ENCODE peak calls at places on chromosomes 2 and 18, in eight cellular contexts. J is prostate gland, G is breast epithelium, R is Panc1, T is HL-60, Z is endothelial cell of umbilical vein, E is suprapubic skin, M is HCT116. X is an unnamed sample.

GRCh38 chr2:219954331-219954730 is 326.9 kb downstream of the SLC4A3 start:
- DNase-seq in T (no peak), M (no peak), G (no peak), R (no peak), J (no peak), Z (no peak), E (no peak), X (no peak)

GRCh38 chr2:121400206-121400605 is 115.2 kb upstream of the TFCP2L1 start:
- DNase-seq in T (no peak), E (no peak), J (no peak), Z (no peak), R (no peak), G (no peak), M (no peak), X (no peak)

GRCh38 chr2:68379184-68379708 is 14.2 kb downstream of the PLEK start:
- DNase-seq in M (no peak), J (no peak), Z (no peak), E (no peak), T (no peak), G (no peak), R (no peak), X (no peak)

GRCh38 chr18:6920099-6920955 is 190.8 kb downstream of the ARHGAP28 start:
- DNase-seq in Z (peak; percentile 64), R (peak; percentile 38), T (peak; percentile 2), E (no peak), J (peak; percentile 73), G (no peak), M (no peak), X (peak; percentile 48)

GRCh38 chr2:238865744-238866355 is 18.0 kb downstream of the TWIST2 start:
- DNase-seq in T (no peak), E (peak; percentile 59), R (no peak), Z (no peak), M (no peak), G (no peak), J (no peak), X (no peak)

GRCh38 chr18:22556271-22556990 is 138.7 kb upstream of the CTAGE1 start:
- DNase-seq in G (no peak), Z (peak; percentile 74), T (no peak), M (no peak), E (no peak), J (no peak), R (no peak), X (no peak)

GRCh38 chr2:192026064-192026715 is 168.5 kb downstream of the TMEFF2 start:
- DNase-seq in Z (no peak), T (no peak), G (no peak), M (no peak), J (no peak), E (no peak), R (no peak), X (no peak)

GRCh38 chr2:85266424-85267041 is 61.3 kb downstream of the TGOLN2 start:
- DNase-seq in T (peak; percentile 35), J (peak; percentile 33), G (no peak), R (peak; percentile 41), Z (peak; percentile 25), M (peak; percentile 42), E (peak; percentile 89), X (no peak)

GRCh38 chr2:17541514-17541950 is 1.0 kb downstream of the VSNL1 start:
- DNase-seq in R (no peak), M (no peak), T (no peak), Z (no peak), J (no peak), G (no peak), E (no peak), X (no peak)

GRCh38 chr2:140178224-140178623 is 1398.0 kb upstream of the NXPH2 start:
- DNase-seq in R (no peak), Z (no peak), E (no peak), M (no peak), G (no peak), J (no peak), T (no peak), X (no peak)

GRCh38 chr18:22467760-22468553 is 50.2 kb upstream of the CTAGE1 start:
- DNase-seq in E (no peak), R (peak; percentile 55), M (peak; percentile 83), J (no peak), G (no peak), Z (peak; percentile 92), T (no peak), X (no peak)

GRCh38 chr2:80364511-80365212 is 60.1 kb upstream of the LRRTM1 start:
- DNase-seq in G (no peak), M (no peak), T (no peak), Z (no peak), J (no peak), E (no peak), R (no peak), X (no peak)

GRCh38 chr2:95343429-95344207 is 46.5 kb downstream of the KCNIP3 start:
- DNase-seq in T (no peak), R (no peak), M (no peak), J (no peak), G (peak; percentile 44), Z (no peak), E (peak; percentile 54), X (no peak)

GRCh38 chr18:49548266-49548665 is 13.6 kb upstream of the LIPG start:
- DNase-seq in Z (no peak), E (no peak), J (no peak), T (no peak), M (peak; percentile 22), R (no peak), G (no peak), X (no peak)

GRCh38 chr18:57803119-57803969 is at the start of gene ATP8B1:
- DNase-seq in M (peak; percentile 78), T (no peak), G (peak; percentile 97), E (peak; percentile 91), Z (peak; percentile 86), J (peak; percentile 98), R (no peak), X (no peak)

GRCh38 chr2:99692785-99693184 is 203.0 kb upstream of the REV1 start:
- DNase-seq in M (no peak), J (no peak), G (no peak), E (no peak), R (no peak), Z (no peak), T (no peak), X (no peak)

GRCh38 chr2:234821946-234822470 is 129.8 kb upstream of the SH3BP4 start:
- DNase-seq in Z (no peak), J (no peak), R (no peak), M (no peak), G (no peak), E (no peak), T (no peak), X (no peak)

GRCh38 chr2:12548906-12549305 is 167.8 kb upstream of the TRIB2 start:
- DNase-seq in T (no peak), G (no peak), J (no peak), E (no peak), M (no peak), Z (no peak), R (no peak), X (no peak)

DNA sequence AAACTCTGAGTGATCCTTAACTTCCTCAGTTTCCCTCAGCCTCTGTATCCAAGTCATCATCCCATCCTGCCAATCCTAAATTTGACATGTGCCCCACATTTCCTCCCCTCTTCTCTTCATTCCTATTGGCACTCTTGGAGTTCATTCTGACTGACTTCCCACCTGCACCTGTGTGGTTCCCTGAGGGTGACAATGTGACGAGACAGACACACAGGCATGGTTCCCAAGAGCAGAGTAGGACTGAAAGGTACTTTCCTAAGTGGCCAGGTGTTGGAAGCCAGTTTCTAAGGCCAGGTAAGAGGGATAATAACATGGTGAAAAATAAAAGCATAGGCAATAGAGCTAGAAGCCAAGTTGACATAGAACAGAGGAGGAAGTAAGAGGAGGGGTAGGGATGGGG is 24.2 kb upstream of the REG3G start:
- DNase-seq in G (no peak), R (no peak), M (no peak), E (no peak), Z (no peak), T (no peak), J (no peak), X (no peak)
- TF ChIP-seq POLR2AphosphoS5 in G (no peak), R (no peak), M (no peak), E (no peak), Z (no peak), T (no peak), J (no peak), X (no peak)

GRCh38 chr2:109497447-109497846 is 116.3 kb downstream of the SEPTIN10 start:
- DNase-seq in Z (peak; percentile 60), J (no peak), M (no peak), E (no peak), R (no peak), G (no peak), T (no peak), X (no peak)
- TF ChIP-seq POLR2AphosphoS5 in Z (peak; percentile 58), J (no peak), M (no peak), E (no peak), R (no peak), G (no peak), T (no peak), X (no peak)

DNA sequence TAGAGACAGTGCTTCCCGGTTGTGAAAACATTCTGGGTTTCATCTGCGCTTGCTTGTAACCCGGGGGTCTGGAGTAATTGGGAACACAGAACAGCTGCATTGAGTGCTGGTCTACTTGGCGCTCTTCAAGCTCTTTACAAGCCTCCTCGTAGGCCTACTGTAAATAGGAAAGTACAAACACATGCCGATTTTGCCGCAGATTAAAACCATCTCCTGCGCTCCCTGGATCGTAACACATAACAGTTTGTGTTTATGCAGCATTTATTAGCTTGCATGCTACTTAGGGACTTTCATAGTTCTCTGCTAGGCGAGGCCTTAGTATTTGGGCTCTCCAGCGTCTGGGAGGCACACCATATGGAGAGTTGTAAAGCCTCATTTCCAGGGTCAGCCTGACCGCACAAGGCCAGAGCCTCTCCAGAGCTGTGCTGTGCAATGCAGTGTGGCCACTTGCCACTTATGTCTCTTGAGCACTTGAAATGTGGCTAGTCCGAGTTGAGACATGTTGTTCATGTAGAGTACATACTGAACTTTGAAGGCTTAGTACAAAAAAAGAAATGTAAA is 84.0 kb upstream of the HAAO start:
- DNase-seq in T (no peak), J (peak; percentile 71), R (no peak), E (no peak), Z (no peak), M (no peak), G (no peak), X (no peak)
- TF ChIP-seq POLR2AphosphoS5 in T (no peak), J (peak; percentile 95), R (no peak), E (no peak), Z (no peak), M (no peak), G (no peak), X (no peak)

GRCh38 chr2:33380661-33381183 is 95.7 kb upstream of the RASGRP3 start:
- DNase-seq in R (no peak), T (no peak), J (no peak), E (no peak), G (no peak), Z (peak; percentile 65), M (no peak), X (no peak)

GRCh38 chr2:33378551-33379220 is 97.8 kb upstream of the RASGRP3 start:
- DNase-seq in E (no peak), T (no peak), G (no peak), M (no peak), J (no peak), R (no peak), Z (no peak), X (no peak)

GRCh38 chr2:33377048-33377447 is 99.4 kb upstream of the RASGRP3 start:
- DNase-seq in E (no peak), T (no peak), R (no peak), M (no peak), Z (no peak), G (no peak), J (no peak), X (no peak)

GRCh38 chr2:33383838-33384237 is 92.6 kb upstream of the RASGRP3 start:
- DNase-seq in T (no peak), E (no peak), G (no peak), J (no peak), Z (no peak), M (no peak), R (no peak), X (no peak)

GRCh38 chr2:33380001-33380609 is 96.3 kb upstream of the RASGRP3 start:
- DNase-seq in M (peak; percentile 18), G (no peak), Z (no peak), R (no peak), T (no peak), J (no peak), E (no peak), X (no peak)
- TF ChIP-seq POLR2AphosphoS5 in M (no peak), G (no peak), Z (no peak), R (no peak), T (no peak), J (no peak), E (no peak), X (no peak)